ENCODE peak calls at places on chromosomes 5 and 9, in four cellular contexts. One of them, this sample, is unnamed.

GRCh38 chr5:176817369-176817841 is 7.0 kb downstream of the UNC5A start:
- DNase-seq in T-helper 17 cell: no peak
- DNase-seq in pancreas: no peak
- DNase-seq in brain microvascular endothelial cell: no peak
- DNase-seq in this sample: no peak

GRCh38 chr5:100518377-100518776 is 16.8 kb upstream of the FAM174A start:
- DNase-seq in T-helper 17 cell: no peak
- DNase-seq in pancreas: peak; percentile 11
- DNase-seq in brain microvascular endothelial cell: no peak
- DNase-seq in this sample: no peak

GRCh38 chr5:141881886-141882285 is 3.7 kb upstream of the PCDH1 start:
- DNase-seq in T-helper 17 cell: no peak
- DNase-seq in pancreas: no peak
- DNase-seq in brain microvascular endothelial cell: no peak
- DNase-seq in this sample: no peak

GRCh38 chr9:121299467-121300282 is 31.7 kb downstream of the GSN start:
- DNase-seq in T-helper 17 cell: no peak
- DNase-seq in pancreas: no peak
- DNase-seq in brain microvascular endothelial cell: no peak
- DNase-seq in this sample: no peak

GRCh38 chr9:35570709-35571108 is 34.4 kb upstream of the TESK1 start:
- DNase-seq in T-helper 17 cell: no peak
- DNase-seq in pancreas: no peak
- DNase-seq in brain microvascular endothelial cell: no peak
- DNase-seq in this sample: no peak

GRCh38 chr9:87277346-87277745 is 220.3 kb upstream of the DAPK1 start:
- DNase-seq in T-helper 17 cell: no peak
- DNase-seq in pancreas: no peak
- DNase-seq in brain microvascular endothelial cell: no peak
- DNase-seq in this sample: no peak

GRCh38 chr9:130857864-130858730 is 23.0 kb downstream of the ABL1 start:
- DNase-seq in T-helper 17 cell: no peak
- DNase-seq in pancreas: no peak
- DNase-seq in brain microvascular endothelial cell: peak; percentile 95
- DNase-seq in this sample: no peak

GRCh38 chr9:134339183-134339806 is 13.0 kb downstream of the RXRA start:
- DNase-seq in T-helper 17 cell: no peak
- DNase-seq in pancreas: no peak
- DNase-seq in brain microvascular endothelial cell: no peak
- DNase-seq in this sample: no peak

GRCh38 chr9:138023394-138024124 is 146.0 kb downstream of the CACNA1B start:
- DNase-seq in T-helper 17 cell: no peak
- DNase-seq in pancreas: peak; percentile 51
- DNase-seq in brain microvascular endothelial cell: no peak
- DNase-seq in this sample: no peak

GRCh38 chr5:136203303-136203922 is 10.5 kb upstream of the SMIM32 start:
- DNase-seq in T-helper 17 cell: no peak
- DNase-seq in pancreas: no peak
- DNase-seq in brain microvascular endothelial cell: no peak
- DNase-seq in this sample: no peak

GRCh38 chr5:147055304-147055826 is 176.8 kb upstream of the PPP2R2B start:
- DNase-seq in T-helper 17 cell: no peak
- DNase-seq in pancreas: no peak
- DNase-seq in brain microvascular endothelial cell: no peak
- DNase-seq in this sample: no peak

GRCh38 chr9:109297899-109298298 is 23.0 kb downstream of the EPB41L4B start:
- DNase-seq in T-helper 17 cell: no peak
- DNase-seq in pancreas: no peak
- DNase-seq in brain microvascular endothelial cell: peak; percentile 69
- DNase-seq in this sample: no peak

GRCh38 chr5:36373527-36374086 is 71.9 kb upstream of the RANBP3L start:
- DNase-seq in T-helper 17 cell: no peak
- DNase-seq in pancreas: no peak
- DNase-seq in brain microvascular endothelial cell: peak; percentile 64
- DNase-seq in this sample: peak; percentile 67

GRCh38 chr5:113123563-113123962 is 147.0 kb downstream of the DCP2 start:
- DNase-seq in T-helper 17 cell: no peak
- DNase-seq in pancreas: no peak
- DNase-seq in brain microvascular endothelial cell: no peak
- DNase-seq in this sample: no peak

GRCh38 chr5:176183321-176184074 is 54.7 kb upstream of the SIMC1 start:
- DNase-seq in T-helper 17 cell: no peak
- DNase-seq in pancreas: no peak
- DNase-seq in brain microvascular endothelial cell: no peak
- DNase-seq in this sample: no peak

GRCh38 chr9:107404086-107404590 is 85.4 kb downstream of the KLF4 start:
- DNase-seq in T-helper 17 cell: no peak
- DNase-seq in pancreas: no peak
- DNase-seq in brain microvascular endothelial cell: no peak
- DNase-seq in this sample: no peak

GRCh38 chr5:90861843-90862586 is 303.4 kb downstream of the ADGRV1 start:
- DNase-seq in T-helper 17 cell: no peak
- DNase-seq in pancreas: no peak
- DNase-seq in brain microvascular endothelial cell: no peak
- DNase-seq in this sample: no peak

GRCh38 chr5:172188893-172189692 is 1.1 kb upstream of the STK10 start:
- DNase-seq in T-helper 17 cell: no peak
- DNase-seq in pancreas: no peak
- DNase-seq in brain microvascular endothelial cell: peak; percentile 68
- DNase-seq in this sample: no peak

GRCh38 chr5:168424506-168425298 is 61.6 kb upstream of the RARS1 start:
- DNase-seq in T-helper 17 cell: no peak
- DNase-seq in pancreas: no peak
- DNase-seq in brain microvascular endothelial cell: peak; percentile 24
- DNase-seq in this sample: no peak

GRCh38 chr9:88991066-88992030 is at the start of gene S1PR3:
- DNase-seq in T-helper 17 cell: no peak
- DNase-seq in pancreas: peak; percentile 84
- DNase-seq in brain microvascular endothelial cell: no peak
- DNase-seq in this sample: peak; percentile 69

GRCh38 chr9:98142182-98142924 is 23.3 kb upstream of the TRIM14 start:
- DNase-seq in T-helper 17 cell: no peak
- DNase-seq in pancreas: no peak
- DNase-seq in brain microvascular endothelial cell: no peak
- DNase-seq in this sample: peak; percentile 50